ENCODE peak calls at places on chromosomes 16 and 17, in ten cellular contexts. One of them, this sample, is unnamed.

GRCh38 chr17:35708149-35708548 is 23.3 kb upstream of the RASL10B start:
- DNase-seq in right atrium auricular region: no peak
- DNase-seq in testis: no peak
- DNase-seq in tibial nerve: no peak
- DNase-seq in ascending aorta: no peak
- DNase-seq in AG04450: no peak
- DNase-seq in CD4-positive, alpha-beta T cell: no peak
- DNase-seq in fibroblast of lung: no peak
- DNase-seq in transverse colon: no peak
- DNase-seq in upper lobe of left lung: no peak
- DNase-seq in this sample: no peak

GRCh38 chr16:88375236-88376052 is 7.3 kb upstream of the ZNF469 start:
- DNase-seq in right atrium auricular region: no peak
- DNase-seq in testis: no peak
- DNase-seq in tibial nerve: no peak
- DNase-seq in ascending aorta: no peak
- DNase-seq in AG04450: no peak
- DNase-seq in CD4-positive, alpha-beta T cell: no peak
- DNase-seq in fibroblast of lung: no peak
- DNase-seq in transverse colon: no peak
- DNase-seq in upper lobe of left lung: peak
- DNase-seq in this sample: no peak

GRCh38 chr17:73172252-73172651 is 7.4 kb downstream of the SSTR2 start:
- DNase-seq in right atrium auricular region: no peak
- DNase-seq in testis: no peak
- DNase-seq in tibial nerve: no peak
- DNase-seq in ascending aorta: no peak
- DNase-seq in AG04450: no peak
- DNase-seq in CD4-positive, alpha-beta T cell: no peak
- DNase-seq in fibroblast of lung: no peak
- DNase-seq in transverse colon: no peak
- DNase-seq in upper lobe of left lung: no peak
- DNase-seq in this sample: no peak

GRCh38 chr17:35896011-35896587 is 15.9 kb upstream of the CCL5 start:
- DNase-seq in right atrium auricular region: no peak
- DNase-seq in testis: no peak
- DNase-seq in tibial nerve: no peak
- DNase-seq in ascending aorta: no peak
- DNase-seq in AG04450: no peak
- DNase-seq in CD4-positive, alpha-beta T cell: no peak
- DNase-seq in fibroblast of lung: no peak
- DNase-seq in transverse colon: peak
- DNase-seq in upper lobe of left lung: no peak
- DNase-seq in this sample: no peak

GRCh38 chr17:14038206-14038605 is 31.1 kb upstream of the COX10 start:
- DNase-seq in right atrium auricular region: no peak
- DNase-seq in testis: no peak
- DNase-seq in tibial nerve: no peak
- DNase-seq in ascending aorta: no peak
- DNase-seq in AG04450: no peak
- DNase-seq in CD4-positive, alpha-beta T cell: no peak
- DNase-seq in fibroblast of lung: peak
- DNase-seq in transverse colon: no peak
- DNase-seq in upper lobe of left lung: no peak
- DNase-seq in this sample: no peak

GRCh38 chr16:3948378-3948995 is 68.0 kb upstream of the CREBBP start:
- DNase-seq in right atrium auricular region: no peak
- DNase-seq in testis: no peak
- DNase-seq in tibial nerve: no peak
- DNase-seq in ascending aorta: no peak
- DNase-seq in AG04450: no peak
- DNase-seq in CD4-positive, alpha-beta T cell: no peak
- DNase-seq in fibroblast of lung: no peak
- DNase-seq in transverse colon: no peak
- DNase-seq in upper lobe of left lung: no peak
- DNase-seq in this sample: no peak

GRCh38 chr16:65773319-65773874 is 593.1 kb upstream of the CDH5 start:
- DNase-seq in right atrium auricular region: no peak
- DNase-seq in testis: no peak
- DNase-seq in tibial nerve: no peak
- DNase-seq in ascending aorta: no peak
- DNase-seq in AG04450: no peak
- DNase-seq in CD4-positive, alpha-beta T cell: no peak
- DNase-seq in fibroblast of lung: no peak
- DNase-seq in transverse colon: no peak
- DNase-seq in upper lobe of left lung: no peak
- DNase-seq in this sample: no peak

GRCh38 chr16:4010225-4011158 is 105.8 kb downstream of the ADCY9 start:
- DNase-seq in right atrium auricular region: no peak
- DNase-seq in testis: no peak
- DNase-seq in tibial nerve: no peak
- DNase-seq in ascending aorta: no peak
- DNase-seq in AG04450: no peak
- DNase-seq in CD4-positive, alpha-beta T cell: no peak
- DNase-seq in fibroblast of lung: no peak
- DNase-seq in transverse colon: no peak
- DNase-seq in upper lobe of left lung: peak
- DNase-seq in this sample: no peak

GRCh38 chr17:18262111-18262510 is 1.6 kb downstream of the MIEF2 start:
- DNase-seq in right atrium auricular region: no peak
- DNase-seq in testis: no peak
- DNase-seq in tibial nerve: no peak
- DNase-seq in ascending aorta: no peak
- DNase-seq in AG04450: no peak
- DNase-seq in CD4-positive, alpha-beta T cell: no peak
- DNase-seq in fibroblast of lung: no peak
- DNase-seq in transverse colon: no peak
- DNase-seq in upper lobe of left lung: no peak
- DNase-seq in this sample: no peak

GRCh38 chr17:18261146-18261515 is 669 bp downstream of the MIEF2 start:
- DNase-seq in right atrium auricular region: peak
- DNase-seq in testis: peak
- DNase-seq in tibial nerve: no peak
- DNase-seq in ascending aorta: peak
- DNase-seq in AG04450: no peak
- DNase-seq in CD4-positive, alpha-beta T cell: no peak
- DNase-seq in fibroblast of lung: peak
- DNase-seq in transverse colon: peak
- DNase-seq in upper lobe of left lung: peak
- DNase-seq in this sample: peak

GRCh38 chr17:18262641-18263040 is 2.2 kb downstream of the MIEF2 start:
- DNase-seq in right atrium auricular region: no peak
- DNase-seq in testis: no peak
- DNase-seq in tibial nerve: no peak
- DNase-seq in ascending aorta: no peak
- DNase-seq in AG04450: no peak
- DNase-seq in CD4-positive, alpha-beta T cell: no peak
- DNase-seq in fibroblast of lung: no peak
- DNase-seq in transverse colon: no peak
- DNase-seq in upper lobe of left lung: peak
- DNase-seq in this sample: peak

GRCh38 chr17:18260332-18261145 is at the start of gene MIEF2:
- DNase-seq in right atrium auricular region: peak
- DNase-seq in testis: peak
- DNase-seq in tibial nerve: peak
- DNase-seq in ascending aorta: peak
- DNase-seq in AG04450: peak
- DNase-seq in CD4-positive, alpha-beta T cell: peak
- DNase-seq in fibroblast of lung: peak
- DNase-seq in transverse colon: peak
- DNase-seq in upper lobe of left lung: peak
- DNase-seq in this sample: peak

GRCh38 chr17:18261659-18262058 is 1.2 kb downstream of the MIEF2 start:
- DNase-seq in right atrium auricular region: no peak
- DNase-seq in testis: no peak
- DNase-seq in tibial nerve: no peak
- DNase-seq in ascending aorta: no peak
- DNase-seq in AG04450: no peak
- DNase-seq in CD4-positive, alpha-beta T cell: no peak
- DNase-seq in fibroblast of lung: no peak
- DNase-seq in transverse colon: no peak
- DNase-seq in upper lobe of left lung: no peak
- DNase-seq in this sample: no peak
- H3K27ac ChIP-seq in right atrium auricular region: peak
- H3K27ac ChIP-seq in testis: peak
- H3K27ac ChIP-seq in tibial nerve: no peak
- H3K27ac ChIP-seq in ascending aorta: peak
- H3K27ac ChIP-seq in AG04450: no peak
- H3K27ac ChIP-seq in CD4-positive, alpha-beta T cell: no peak
- H3K27ac ChIP-seq in fibroblast of lung: peak
- H3K27ac ChIP-seq in transverse colon: peak
- H3K27ac ChIP-seq in upper lobe of left lung: peak
- H3K27ac ChIP-seq in this sample: peak

GRCh38 chr17:39139561-39139960 is 11.9 kb downstream of the PLXDC1 start:
- DNase-seq in right atrium auricular region: no peak
- DNase-seq in testis: no peak
- DNase-seq in tibial nerve: no peak
- DNase-seq in ascending aorta: no peak
- DNase-seq in AG04450: no peak
- DNase-seq in CD4-positive, alpha-beta T cell: no peak
- DNase-seq in fibroblast of lung: no peak
- DNase-seq in transverse colon: no peak
- DNase-seq in upper lobe of left lung: no peak
- DNase-seq in this sample: no peak

GRCh38 chr17:39139137-39139516 is 12.3 kb downstream of the PLXDC1 start:
- DNase-seq in right atrium auricular region: no peak
- DNase-seq in testis: no peak
- DNase-seq in tibial nerve: no peak
- DNase-seq in ascending aorta: no peak
- DNase-seq in AG04450: peak
- DNase-seq in CD4-positive, alpha-beta T cell: no peak
- DNase-seq in fibroblast of lung: peak
- DNase-seq in transverse colon: no peak
- DNase-seq in upper lobe of left lung: no peak
- DNase-seq in this sample: no peak

GRCh38 chr17:39141294-39141693 is 10.1 kb downstream of the PLXDC1 start:
- DNase-seq in right atrium auricular region: no peak
- DNase-seq in testis: no peak
- DNase-seq in tibial nerve: no peak
- DNase-seq in ascending aorta: no peak
- DNase-seq in AG04450: no peak
- DNase-seq in CD4-positive, alpha-beta T cell: no peak
- DNase-seq in fibroblast of lung: no peak
- DNase-seq in transverse colon: no peak
- DNase-seq in upper lobe of left lung: no peak
- DNase-seq in this sample: no peak

GRCh38 chr17:39141915-39142664 is 9.3 kb downstream of the PLXDC1 start:
- DNase-seq in right atrium auricular region: no peak
- DNase-seq in testis: no peak
- DNase-seq in tibial nerve: no peak
- DNase-seq in ascending aorta: no peak
- DNase-seq in AG04450: no peak
- DNase-seq in CD4-positive, alpha-beta T cell: no peak
- DNase-seq in fibroblast of lung: no peak
- DNase-seq in transverse colon: no peak
- DNase-seq in upper lobe of left lung: no peak
- DNase-seq in this sample: no peak

GRCh38 chr17:39138416-39139136 is 12.9 kb downstream of the PLXDC1 start:
- DNase-seq in right atrium auricular region: no peak
- DNase-seq in testis: no peak
- DNase-seq in tibial nerve: no peak
- DNase-seq in ascending aorta: no peak
- DNase-seq in AG04450: no peak
- DNase-seq in CD4-positive, alpha-beta T cell: no peak
- DNase-seq in fibroblast of lung: peak
- DNase-seq in transverse colon: no peak
- DNase-seq in upper lobe of left lung: no peak
- DNase-seq in this sample: no peak
- TF ChIP-seq CTCF in right atrium auricular region: no peak
- TF ChIP-seq CTCF in testis: no peak
- TF ChIP-seq CTCF in tibial nerve: no peak
- TF ChIP-seq CTCF in ascending aorta: no peak
- TF ChIP-seq CTCF in AG04450: no peak
- TF ChIP-seq CTCF in CD4-positive, alpha-beta T cell: no peak
- TF ChIP-seq CTCF in fibroblast of lung: no peak
- TF ChIP-seq CTCF in transverse colon: no peak
- TF ChIP-seq CTCF in upper lobe of left lung: no peak
- TF ChIP-seq CTCF in this sample: no peak

GRCh38 chr16:2034695-2035430 is 8.2 kb downstream of the NHERF2 start:
- DNase-seq in right atrium auricular region: no peak
- DNase-seq in testis: no peak
- DNase-seq in tibial nerve: no peak
- DNase-seq in ascending aorta: no peak
- DNase-seq in AG04450: no peak
- DNase-seq in CD4-positive, alpha-beta T cell: no peak
- DNase-seq in fibroblast of lung: no peak
- DNase-seq in transverse colon: no peak
- DNase-seq in upper lobe of left lung: no peak
- DNase-seq in this sample: no peak

GRCh38 chr16:2037115-2037514 is 10.4 kb downstream of the NHERF2 start:
- DNase-seq in right atrium auricular region: no peak
- DNase-seq in testis: no peak
- DNase-seq in tibial nerve: no peak
- DNase-seq in ascending aorta: no peak
- DNase-seq in AG04450: no peak
- DNase-seq in CD4-positive, alpha-beta T cell: no peak
- DNase-seq in fibroblast of lung: no peak
- DNase-seq in transverse colon: no peak
- DNase-seq in upper lobe of left lung: peak
- DNase-seq in this sample: no peak

GRCh38 chr16:2036200-2036966 is 9.7 kb downstream of the NHERF2 start:
- DNase-seq in right atrium auricular region: no peak
- DNase-seq in testis: no peak
- DNase-seq in tibial nerve: no peak
- DNase-seq in ascending aorta: no peak
- DNase-seq in AG04450: no peak
- DNase-seq in CD4-positive, alpha-beta T cell: no peak
- DNase-seq in fibroblast of lung: no peak
- DNase-seq in transverse colon: no peak
- DNase-seq in upper lobe of left lung: peak
- DNase-seq in this sample: no peak

GRCh38 chr16:2037631-2038358 is 9.8 kb downstream of the NTHL1 start:
- DNase-seq in right atrium auricular region: no peak
- DNase-seq in testis: no peak
- DNase-seq in tibial nerve: no peak
- DNase-seq in ascending aorta: no peak
- DNase-seq in AG04450: no peak
- DNase-seq in CD4-positive, alpha-beta T cell: no peak
- DNase-seq in fibroblast of lung: no peak
- DNase-seq in transverse colon: no peak
- DNase-seq in upper lobe of left lung: peak
- DNase-seq in this sample: no peak

DNA sequence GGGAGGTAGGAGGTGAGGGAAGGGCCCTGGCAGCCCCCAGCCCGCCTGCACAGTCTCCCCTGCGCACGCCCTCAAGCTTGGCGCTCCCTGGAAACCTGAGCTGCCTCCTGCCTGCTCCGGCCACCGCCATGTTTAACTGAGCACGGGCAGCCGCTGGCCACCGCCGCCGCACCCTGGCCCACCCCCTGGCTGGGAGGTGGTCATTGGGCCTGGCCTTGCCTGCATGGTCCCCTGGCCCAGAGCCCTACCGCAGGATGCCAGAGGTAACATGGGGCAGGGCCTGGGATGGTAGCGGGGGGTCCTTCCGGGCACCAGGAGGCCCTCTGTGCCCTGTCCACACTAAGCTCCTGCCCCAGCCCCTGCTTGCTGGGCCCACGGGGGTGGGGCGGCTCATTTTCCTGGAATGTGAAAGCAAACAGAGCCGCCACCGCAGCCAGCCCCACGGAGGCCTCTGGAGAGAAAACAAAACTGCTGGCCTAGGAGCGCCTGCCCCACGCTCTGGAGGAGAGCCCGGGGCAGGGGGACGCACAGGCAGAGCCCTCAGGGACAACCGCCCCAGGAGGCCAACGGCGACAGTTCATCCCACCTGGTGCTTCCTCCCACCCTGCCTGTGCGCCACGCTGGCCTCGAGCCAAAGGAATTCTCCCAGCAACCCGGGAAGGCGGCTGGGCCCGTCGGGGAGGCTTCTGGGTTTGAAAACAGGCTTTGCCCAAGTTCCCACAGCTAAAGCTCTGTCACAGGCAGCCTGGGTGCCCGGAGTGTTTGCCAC is 8.9 kb downstream of the NHERF2 start:
- DNase-seq in right atrium auricular region: no peak
- DNase-seq in testis: peak
- DNase-seq in tibial nerve: peak
- DNase-seq in ascending aorta: no peak
- DNase-seq in AG04450: peak
- DNase-seq in CD4-positive, alpha-beta T cell: no peak
- DNase-seq in fibroblast of lung: peak
- DNase-seq in transverse colon: peak
- DNase-seq in upper lobe of left lung: peak
- DNase-seq in this sample: no peak
- H3K27ac ChIP-seq in right atrium auricular region: peak
- H3K27ac ChIP-seq in testis: peak
- H3K27ac ChIP-seq in tibial nerve: peak
- H3K27ac ChIP-seq in ascending aorta: peak
- H3K27ac ChIP-seq in AG04450: peak
- H3K27ac ChIP-seq in CD4-positive, alpha-beta T cell: no peak
- H3K27ac ChIP-seq in fibroblast of lung: peak
- H3K27ac ChIP-seq in transverse colon: peak
- H3K27ac ChIP-seq in upper lobe of left lung: peak
- H3K27ac ChIP-seq in this sample: peak

GRCh38 chr17:59558039-59558438 is 7.4 kb upstream of the DHX40 start:
- DNase-seq in right atrium auricular region: no peak
- DNase-seq in testis: no peak
- DNase-seq in tibial nerve: no peak
- DNase-seq in ascending aorta: no peak
- DNase-seq in AG04450: no peak
- DNase-seq in CD4-positive, alpha-beta T cell: no peak
- DNase-seq in fibroblast of lung: no peak
- DNase-seq in transverse colon: no peak
- DNase-seq in upper lobe of left lung: no peak
- DNase-seq in this sample: no peak

GRCh38 chr17:59561042-59561441 is 4.4 kb upstream of the DHX40 start:
- DNase-seq in right atrium auricular region: no peak
- DNase-seq in testis: no peak
- DNase-seq in tibial nerve: no peak
- DNase-seq in ascending aorta: no peak
- DNase-seq in AG04450: no peak
- DNase-seq in CD4-positive, alpha-beta T cell: no peak
- DNase-seq in fibroblast of lung: no peak
- DNase-seq in transverse colon: no peak
- DNase-seq in upper lobe of left lung: no peak
- DNase-seq in this sample: no peak

GRCh38 chr17:59558953-59559352 is 6.5 kb upstream of the DHX40 start:
- DNase-seq in right atrium auricular region: no peak
- DNase-seq in testis: no peak
- DNase-seq in tibial nerve: no peak
- DNase-seq in ascending aorta: no peak
- DNase-seq in AG04450: no peak
- DNase-seq in CD4-positive, alpha-beta T cell: no peak
- DNase-seq in fibroblast of lung: peak
- DNase-seq in transverse colon: no peak
- DNase-seq in upper lobe of left lung: no peak
- DNase-seq in this sample: no peak
- TF ChIP-seq CTCF in right atrium auricular region: peak
- TF ChIP-seq CTCF in testis: no peak
- TF ChIP-seq CTCF in tibial nerve: no peak
- TF ChIP-seq CTCF in ascending aorta: no peak
- TF ChIP-seq CTCF in AG04450: peak
- TF ChIP-seq CTCF in CD4-positive, alpha-beta T cell: no peak
- TF ChIP-seq CTCF in fibroblast of lung: no peak
- TF ChIP-seq CTCF in transverse colon: no peak
- TF ChIP-seq CTCF in upper lobe of left lung: no peak
- TF ChIP-seq CTCF in this sample: no peak